ENCODE peak calls at places on chromosomes 5 and 9, in seven cellular contexts. D, G, P, M, J, L and Y are unnamed samples.

GRCh38 chr9:995776-996175 is 19.3 kb downstream of the DMRT3 start:
- DNase-seq in D (no peak), G (no peak), L (no peak), P (no peak), M (no peak), J (peak), Y (no peak)

GRCh38 chr9:123218831-123219230 is 49.6 kb downstream of the STRBP start:
- DNase-seq in M (no peak), J (no peak), L (no peak), D (no peak), G (no peak), P (no peak), Y (no peak)

GRCh38 chr9:75181748-75182147 is 93.4 kb downstream of the OSTF1 start:
- DNase-seq in P (no peak), J (peak), M (no peak), D (no peak), G (no peak), L (no peak), Y (no peak)

GRCh38 chr5:102418531-102418930 is 80.3 kb downstream of the SLCO6A1 start:
- DNase-seq in D (no peak), P (no peak), M (no peak), L (no peak), G (no peak), J (no peak), Y (no peak)

GRCh38 chr5:158952951-158953350 is 146.8 kb downstream of the EBF1 start:
- DNase-seq in P (no peak), D (no peak), J (no peak), M (no peak), G (no peak), L (no peak), Y (no peak)

GRCh38 chr5:148416921-148417320 is 33.2 kb downstream of the FBXO38 start:
- DNase-seq in D (no peak), J (peak), G (no peak), P (no peak), L (no peak), M (no peak), Y (no peak)

GRCh38 chr5:135887881-135888614 is 7.6 kb downstream of the IL9 start:
- DNase-seq in P (no peak), M (no peak), L (no peak), J (peak), G (no peak), D (no peak), Y (no peak)

GRCh38 chr5:65955746-65956145 is 29.4 kb downstream of the ERBIN start:
- DNase-seq in G (no peak), J (no peak), D (no peak), P (no peak), M (no peak), L (no peak), Y (no peak)

GRCh38 chr5:34598177-34598794 is 57.8 kb upstream of the RAI14 start:
- DNase-seq in D (no peak), P (no peak), G (no peak), M (no peak), J (peak), L (no peak), Y (no peak)

GRCh38 chr9:116405321-116405720 is 251.7 kb downstream of the PAPPA start:
- DNase-seq in L (no peak), D (no peak), P (no peak), M (no peak), J (no peak), G (no peak), Y (no peak)

GRCh38 chr5:67900515-67900914 is 315.0 kb upstream of the PIK3R1 start:
- DNase-seq in M (no peak), P (no peak), D (no peak), L (no peak), J (no peak), G (no peak), Y (no peak)

GRCh38 chr5:54663876-54664275 is 146.3 kb downstream of the SNX18 start:
- DNase-seq in L (no peak), M (no peak), J (peak), P (no peak), G (no peak), D (no peak), Y (no peak)

GRCh38 chr5:64166201-64166959 is 737 bp downstream of the RNF180 start:
- DNase-seq in P (no peak), D (no peak), L (no peak), G (no peak), M (peak), J (no peak), Y (no peak)

GRCh38 chr5:2759696-2760461 is 8.4 kb upstream of the IRX2 start:
- DNase-seq in L (no peak), M (no peak), G (no peak), J (no peak), P (no peak), D (no peak), Y (no peak)

GRCh38 chr5:157366741-157367684 is 93.0 kb upstream of the NIPAL4 start:
- DNase-seq in G (no peak), L (no peak), D (no peak), M (no peak), P (no peak), J (peak), Y (no peak)

GRCh38 chr5:139847790-139848507 is 52.3 kb downstream of the PSD2 start:
- DNase-seq in G (peak), J (no peak), D (no peak), M (peak), L (peak), P (peak), Y (peak)

GRCh38 chr5:2740051-2740848 is 11.2 kb downstream of the IRX2 start:
- DNase-seq in P (no peak), G (no peak), D (no peak), J (no peak), M (no peak), L (no peak), Y (no peak)

GRCh38 chr5:157574456-157575095 is 999 bp downstream of the ADAM19 start:
- DNase-seq in P (no peak), G (no peak), J (peak), D (no peak), M (no peak), L (no peak), Y (no peak)

GRCh38 chr5:39399135-39400036 is 25.4 kb downstream of the DAB2 start:
- DNase-seq in D (no peak), L (no peak), G (no peak), M (no peak), P (no peak), J (peak), Y (no peak)

GRCh38 chr5:26757941-26758340 is 280.4 kb downstream of the CDH9 start:
- DNase-seq in G (no peak), M (no peak), P (no peak), J (no peak), L (no peak), D (no peak), Y (no peak)

GRCh38 chr9:89667730-89668129 is 62.9 kb downstream of the GADD45G start:
- DNase-seq in L (peak), M (no peak), J (no peak), G (no peak), P (no peak), D (no peak), Y (no peak)

GRCh38 chr5:63145167-63145566 is 566.5 kb downstream of the LRRC70 start:
- DNase-seq in G (no peak), J (no peak), D (no peak), M (no peak), L (no peak), P (no peak), Y (no peak)

GRCh38 chr9:4106081-4106491 is 193.8 kb downstream of the GLIS3 start:
- DNase-seq in L (peak), D (no peak), J (no peak), P (no peak), M (no peak), G (no peak), Y (no peak)

GRCh38 chr5:99955962-99956361 is 579.2 kb upstream of the FAM174A start:
- DNase-seq in D (no peak), P (no peak), M (no peak), J (no peak), G (no peak), L (no peak), Y (no peak)

GRCh38 chr5:170338933-170339779 is 41.6 kb upstream of the LCP2 start:
- DNase-seq in D (no peak), G (peak), P (peak), L (no peak), J (no peak), M (no peak), Y (peak)

GRCh38 chr9:86947146-86948081 is at the start of gene GAS1:
- DNase-seq in D (peak), G (peak), P (peak), M (peak), J (peak), L (peak), Y (peak)

GRCh38 chr5:141476132-141476909 is 555 bp downstream of the PCDHGC3 start:
- DNase-seq in M (no peak), L (peak), G (no peak), P (no peak), D (no peak), J (peak), Y (no peak)

GRCh38 chr5:146785065-146785464 is 93.5 kb downstream of the PPP2R2B start:
- DNase-seq in G (no peak), P (no peak), M (no peak), D (no peak), J (no peak), L (no peak), Y (no peak)

GRCh38 chr9:109409998-109410397 is 88.1 kb downstream of the PTPN3 start:
- DNase-seq in J (no peak), L (no peak), M (no peak), D (no peak), P (no peak), G (no peak), Y (no peak)

GRCh38 chr5:110651507-110651906 is 75.0 kb downstream of the TMEM232 start:
- DNase-seq in L (no peak), G (no peak), P (no peak), M (no peak), D (no peak), J (peak), Y (no peak)